ENCODE peak calls at places on chromosome 6, in five cellular contexts. M is HCT116, C is hepatocyte, H is H9, F is fibroblast of lung. T is an unnamed sample.

GRCh38 chr6:21022343-21023107 is 488.3 kb downstream of the CDKAL1 start:
- DNase-seq in M (peak), C (peak), H (peak), F (peak), T (peak)

GRCh38 chr6:26200918-26201721 is 113.9 kb downstream of the HFE start:
- DNase-seq in M (no peak), C (no peak), H (no peak), F (no peak), T (no peak)

GRCh38 chr6:153588328-153588727 is 450.7 kb upstream of the OPRM1 start:
- DNase-seq in M (no peak), C (no peak), H (no peak), F (no peak), T (no peak)

GRCh38 chr6:13089296-13089994 is 238.9 kb downstream of the TBC1D7 start:
- DNase-seq in M (no peak), C (no peak), H (no peak), F (peak), T (no peak)

GRCh38 chr6:119077643-119078448 is 618 bp downstream of the FAM184A start:
- DNase-seq in M (no peak), C (peak), H (peak), F (peak), T (peak)

GRCh38 chr6:15739353-15739752 is 76.5 kb upstream of the DTNBP1 start:
- DNase-seq in M (no peak), C (no peak), H (no peak), F (no peak), T (no peak)

GRCh38 chr6:159969204-159969912 is 476 bp downstream of the IGF2R start:
- DNase-seq in M (no peak), C (peak), H (no peak), F (peak), T (no peak)

GRCh38 chr6:12071064-12071615 is 59.0 kb downstream of the HIVEP1 start:
- DNase-seq in M (no peak), C (no peak), H (no peak), F (no peak), T (no peak)

GRCh38 chr6:139960676-139961075 is 586.2 kb upstream of the CITED2 start:
- DNase-seq in M (no peak), C (no peak), H (no peak), F (no peak), T (no peak)

GRCh38 chr6:121223930-121224329 is 110.3 kb downstream of the TBC1D32 start:
- DNase-seq in M (no peak), C (no peak), H (no peak), F (no peak), T (no peak)

GRCh38 chr6:145891565-145891964 is 72.6 kb downstream of the SHPRH start:
- DNase-seq in M (no peak), C (no peak), H (no peak), F (peak), T (no peak)

GRCh38 chr6:158604048-158604406 is 40.5 kb downstream of the DYNLT1 start:
- DNase-seq in M (no peak), C (no peak), H (no peak), F (no peak), T (no peak)

GRCh38 chr6:81878479-81878878 is 126.0 kb upstream of the TENT5A start:
- DNase-seq in M (no peak), C (no peak), H (no peak), F (no peak), T (no peak)

GRCh38 chr6:24274441-24275083 is 83.3 kb downstream of the DCDC2 start:
- DNase-seq in M (no peak), C (peak), H (no peak), F (peak), T (no peak)

GRCh38 chr6:122754191-122754731 is 25.3 kb upstream of the FABP7 start:
- DNase-seq in M (no peak), C (no peak), H (no peak), F (no peak), T (no peak)

GRCh38 chr6:109441069-109441816 is 719 bp downstream of the SMPD2 start:
- DNase-seq in M (no peak), C (peak), H (peak), F (peak), T (peak)

GRCh38 chr6:150312844-150313584 is 55.8 kb upstream of the IYD start:
- DNase-seq in M (no peak), C (no peak), H (no peak), F (no peak), T (no peak)

GRCh38 chr6:85033547-85033946 is 269.1 kb upstream of the TBX18 start:
- DNase-seq in M (no peak), C (no peak), H (no peak), F (no peak), T (no peak)

GRCh38 chr6:139698526-139699182 is 324.2 kb upstream of the CITED2 start:
- DNase-seq in M (no peak), C (peak), H (no peak), F (no peak), T (no peak)

GRCh38 chr6:77462359-77463307 is 658 bp downstream of the HTR1B start:
- DNase-seq in M (no peak), C (peak), H (peak), F (peak), T (no peak)

GRCh38 chr6:41836660-41837052 is 49.2 kb downstream of the TOMM6 start:
- DNase-seq in M (no peak), C (no peak), H (no peak), F (peak), T (no peak)

GRCh38 chr6:148203970-148204369 is 138.7 kb upstream of the SASH1 start:
- DNase-seq in M (no peak), C (no peak), H (no peak), F (peak), T (no peak)

GRCh38 chr6:104710543-104711335 is 149.0 kb downstream of the HACE1 start:
- DNase-seq in M (no peak), C (no peak), H (no peak), F (no peak), T (no peak)

GRCh38 chr6:98539669-98540207 is 294.6 kb upstream of the POU3F2 start:
- DNase-seq in M (no peak), C (no peak), H (no peak), F (no peak), T (no peak)

DNA sequence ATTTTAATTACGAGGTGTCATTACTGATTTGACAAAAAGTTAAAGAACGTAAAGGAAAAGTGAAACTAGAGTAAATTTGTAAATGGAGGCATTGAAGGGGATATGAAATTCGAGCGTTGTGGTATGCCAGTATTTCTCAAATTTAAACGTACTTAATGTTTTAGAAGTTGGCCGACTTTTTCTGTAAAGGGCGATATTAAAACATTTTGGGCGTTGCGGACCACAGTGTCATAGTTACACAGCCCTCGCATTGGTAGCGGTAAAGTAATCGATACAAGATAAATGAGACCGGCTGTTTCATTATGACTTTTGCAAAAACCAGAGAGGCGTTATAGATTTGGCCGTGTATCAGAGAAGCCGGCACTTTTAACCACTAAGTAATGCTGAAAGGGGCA is 39.6 kb downstream of the OR2B2 start:
- DNase-seq in M (no peak), C (no peak), H (no peak), F (no peak), T (no peak)
- H2AFZ ChIP-seq in M (no peak), C (peak), H (no peak), F (peak), T (peak)

DNA sequence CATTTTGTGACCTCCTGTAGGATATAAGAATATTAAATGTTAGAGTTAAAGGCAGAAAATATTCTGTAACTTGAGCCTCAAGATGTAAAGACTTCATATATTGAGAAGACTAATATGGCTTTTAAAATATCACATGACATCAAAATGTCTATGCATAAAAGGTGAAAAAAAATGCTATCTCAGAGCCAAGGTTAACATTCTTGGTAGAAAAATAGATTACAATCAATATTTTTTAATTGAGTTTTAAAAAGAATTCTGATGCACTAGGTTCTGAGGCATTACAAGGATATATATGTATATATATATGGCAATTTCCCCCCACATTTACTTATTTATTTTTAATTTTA is 46.2 kb upstream of the RAB23 start:
- DNase-seq in M (no peak), C (no peak), H (no peak), F (no peak), T (no peak)
- H2AFZ ChIP-seq in M (peak), C (no peak), H (no peak), F (no peak), T (no peak)

GRCh38 chr6:134057478-134057877 is 5.1 kb upstream of the SLC2A12 start:
- DNase-seq in M (no peak), C (no peak), H (no peak), F (no peak), T (no peak)

GRCh38 chr6:134049176-134049575 is 3.2 kb downstream of the SLC2A12 start:
- DNase-seq in M (no peak), C (no peak), H (no peak), F (no peak), T (no peak)

GRCh38 chr6:134056046-134056445 is 3.6 kb upstream of the SLC2A12 start:
- DNase-seq in M (no peak), C (no peak), H (no peak), F (no peak), T (no peak)

GRCh38 chr6:134049586-134049985 is 2.8 kb downstream of the SLC2A12 start:
- DNase-seq in M (no peak), C (no peak), H (no peak), F (no peak), T (no peak)

GRCh38 chr6:134052776-134053120 is 324 bp upstream of the SLC2A12 start:
- DNase-seq in M (no peak), C (no peak), H (no peak), F (no peak), T (no peak)
- H2AFZ ChIP-seq in M (peak), C (no peak), H (no peak), F (peak), T (peak)

GRCh38 chr6:8000080-8001035 is 63.8 kb downstream of the BLOC1S5 start:
- DNase-seq in M (no peak), C (no peak), H (no peak), F (peak), T (no peak)

GRCh38 chr6:8005136-8005535 is 59.1 kb downstream of the BLOC1S5 start:
- DNase-seq in M (no peak), C (no peak), H (no peak), F (peak), T (no peak)

GRCh38 chr6:8006208-8006607 is 58.0 kb downstream of the BLOC1S5 start:
- DNase-seq in M (peak), C (peak), H (no peak), F (peak), T (no peak)
- H2AFZ ChIP-seq in M (no peak), C (no peak), H (no peak), F (no peak), T (no peak)

DNA sequence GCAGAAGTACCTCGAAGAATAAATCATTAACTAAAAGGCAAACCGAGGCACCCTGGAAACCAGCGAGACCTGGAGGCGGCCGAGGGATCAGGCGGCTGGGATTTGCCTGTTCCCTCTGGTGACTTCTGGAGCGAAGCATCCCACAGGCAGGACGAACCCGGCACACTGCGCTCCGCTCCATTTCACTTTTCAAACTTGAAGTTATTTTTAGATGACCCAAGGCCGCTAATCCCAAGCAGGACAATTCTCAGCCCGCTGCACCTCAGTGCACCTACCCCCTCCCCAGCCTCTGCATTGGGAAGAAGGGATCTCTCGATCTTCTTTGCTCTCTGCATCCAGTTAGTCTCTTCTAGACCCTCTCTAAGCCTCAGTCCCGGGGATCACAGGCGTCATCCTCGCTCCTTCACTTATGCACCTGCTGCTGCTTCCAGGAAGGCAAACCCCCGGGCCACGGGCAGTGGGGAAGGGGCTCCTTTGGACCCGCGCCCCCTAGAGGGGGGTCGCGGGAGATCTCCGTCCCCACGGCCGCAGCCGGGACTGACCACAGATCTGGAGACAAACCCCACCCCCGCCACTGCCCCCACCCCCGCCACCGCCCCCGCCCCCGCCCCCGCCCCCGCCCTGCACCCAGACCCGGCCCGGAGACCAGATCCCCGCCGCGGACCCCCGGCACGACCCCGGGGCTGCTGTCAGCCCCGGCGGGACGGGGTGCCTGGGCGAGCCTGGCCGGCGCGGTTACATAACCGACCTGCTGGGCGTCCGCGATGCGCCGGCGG is 636 bp downstream of the RCAN2 start:
- DNase-seq in M (no peak), C (peak), H (peak), F (no peak), T (no peak)
- H2AFZ ChIP-seq in M (no peak), C (no peak), H (no peak), F (no peak), T (no peak)

GRCh38 chr6:88380618-88381288 is 214.6 kb upstream of the CNR1 start:
- DNase-seq in M (no peak), C (no peak), H (no peak), F (peak), T (no peak)
- H2AFZ ChIP-seq in M (no peak), C (no peak), H (no peak), F (no peak), T (no peak)

GRCh38 chr6:32940656-32941411 is at the start of gene HLA-DMB:
- DNase-seq in M (peak), C (peak), H (peak), F (peak), T (peak)
- H2AFZ ChIP-seq in M (peak), C (peak), H (peak), F (no peak), T (no peak)

T was measured in PC-9.